ENCODE peak calls at places on chromosomes 16 and 17, in nine cellular contexts. One of them, this sample, is unnamed.

GRCh38 chr17:59756236-59756818 is 48.9 kb downstream of the VMP1 start:
- DNase-seq in suprapubic skin: no peak
- DNase-seq in SK-N-SH: no peak
- DNase-seq in A549: peak; percentile 69
- DNase-seq in ovary: no peak
- DNase-seq in sigmoid colon: no peak
- DNase-seq in H1: no peak
- DNase-seq in tibial nerve: no peak
- DNase-seq in transverse colon: no peak
- DNase-seq in this sample: no peak

GRCh38 chr16:735982-736453 is 4.8 kb downstream of the CIAO3 start:
- DNase-seq in suprapubic skin: no peak
- DNase-seq in SK-N-SH: no peak
- DNase-seq in A549: no peak
- DNase-seq in ovary: no peak
- DNase-seq in sigmoid colon: no peak
- DNase-seq in H1: no peak
- DNase-seq in tibial nerve: no peak
- DNase-seq in transverse colon: no peak
- DNase-seq in this sample: no peak

GRCh38 chr17:74603032-74603635 is 11.1 kb upstream of the CD300LD start:
- DNase-seq in suprapubic skin: no peak
- DNase-seq in SK-N-SH: no peak
- DNase-seq in A549: no peak
- DNase-seq in ovary: no peak
- DNase-seq in sigmoid colon: no peak
- DNase-seq in H1: no peak
- DNase-seq in tibial nerve: no peak
- DNase-seq in transverse colon: no peak
- DNase-seq in this sample: no peak

GRCh38 chr16:48426244-48427135 is 41.3 kb upstream of the SIAH1 start:
- DNase-seq in suprapubic skin: no peak
- DNase-seq in SK-N-SH: no peak
- DNase-seq in A549: no peak
- DNase-seq in ovary: no peak
- DNase-seq in sigmoid colon: no peak
- DNase-seq in H1: no peak
- DNase-seq in tibial nerve: no peak
- DNase-seq in transverse colon: no peak
- DNase-seq in this sample: no peak

GRCh38 chr17:15907290-15907689 is 37.6 kb upstream of the ADORA2B start:
- DNase-seq in suprapubic skin: no peak
- DNase-seq in SK-N-SH: no peak
- DNase-seq in A549: no peak
- DNase-seq in ovary: no peak
- DNase-seq in sigmoid colon: no peak
- DNase-seq in H1: no peak
- DNase-seq in tibial nerve: no peak
- DNase-seq in transverse colon: no peak
- DNase-seq in this sample: no peak

GRCh38 chr17:58319181-58320162 is 9.1 kb downstream of the TSPOAP1 start:
- DNase-seq in suprapubic skin: peak; percentile 53
- DNase-seq in SK-N-SH: no peak
- DNase-seq in A549: no peak
- DNase-seq in ovary: no peak
- DNase-seq in sigmoid colon: peak; percentile 62
- DNase-seq in H1: no peak
- DNase-seq in tibial nerve: no peak
- DNase-seq in transverse colon: no peak
- DNase-seq in this sample: no peak

GRCh38 chr16:67884684-67885083 is at the start of gene NRN1L:
- DNase-seq in suprapubic skin: peak; percentile 91
- DNase-seq in SK-N-SH: peak; percentile 99
- DNase-seq in A549: no peak
- DNase-seq in ovary: peak; percentile 96
- DNase-seq in sigmoid colon: peak; percentile 98
- DNase-seq in H1: peak; percentile 94
- DNase-seq in tibial nerve: peak; percentile 86
- DNase-seq in transverse colon: peak; percentile 83
- DNase-seq in this sample: peak; percentile 89

GRCh38 chr16:12625716-12626115 is 178.0 kb downstream of the CPPED1 start:
- DNase-seq in suprapubic skin: no peak
- DNase-seq in SK-N-SH: no peak
- DNase-seq in A549: no peak
- DNase-seq in ovary: no peak
- DNase-seq in sigmoid colon: no peak
- DNase-seq in H1: no peak
- DNase-seq in tibial nerve: no peak
- DNase-seq in transverse colon: no peak
- DNase-seq in this sample: no peak

GRCh38 chr16:50821586-50821985 is 79.7 kb downstream of the CYLD start:
- DNase-seq in suprapubic skin: no peak
- DNase-seq in SK-N-SH: no peak
- DNase-seq in A549: no peak
- DNase-seq in ovary: no peak
- DNase-seq in sigmoid colon: no peak
- DNase-seq in H1: peak; percentile 28
- DNase-seq in tibial nerve: no peak
- DNase-seq in transverse colon: no peak
- DNase-seq in this sample: no peak

GRCh38 chr17:41741709-41742108 is 7.3 kb upstream of the HAP1 start:
- DNase-seq in suprapubic skin: no peak
- DNase-seq in SK-N-SH: no peak
- DNase-seq in A549: no peak
- DNase-seq in ovary: no peak
- DNase-seq in sigmoid colon: no peak
- DNase-seq in H1: no peak
- DNase-seq in tibial nerve: no peak
- DNase-seq in transverse colon: no peak
- DNase-seq in this sample: no peak

GRCh38 chr16:63913278-63913677 is 1208.6 kb downstream of the CDH11 start:
- DNase-seq in suprapubic skin: no peak
- DNase-seq in SK-N-SH: no peak
- DNase-seq in A549: no peak
- DNase-seq in ovary: no peak
- DNase-seq in sigmoid colon: no peak
- DNase-seq in H1: no peak
- DNase-seq in tibial nerve: no peak
- DNase-seq in transverse colon: no peak
- DNase-seq in this sample: no peak

GRCh38 chr16:52964290-52964689 is 88.4 kb downstream of the CHD9NB start:
- DNase-seq in suprapubic skin: no peak
- DNase-seq in SK-N-SH: no peak
- DNase-seq in A549: no peak
- DNase-seq in ovary: no peak
- DNase-seq in sigmoid colon: no peak
- DNase-seq in H1: no peak
- DNase-seq in tibial nerve: no peak
- DNase-seq in transverse colon: no peak
- DNase-seq in this sample: no peak

GRCh38 chr16:8907096-8907495 is 24.9 kb downstream of the LITAFD start:
- DNase-seq in suprapubic skin: no peak
- DNase-seq in SK-N-SH: no peak
- DNase-seq in A549: no peak
- DNase-seq in ovary: no peak
- DNase-seq in sigmoid colon: no peak
- DNase-seq in H1: no peak
- DNase-seq in tibial nerve: no peak
- DNase-seq in transverse colon: no peak
- DNase-seq in this sample: no peak

GRCh38 chr16:914453-914852 is 56.3 kb downstream of the LMF1 start:
- DNase-seq in suprapubic skin: no peak
- DNase-seq in SK-N-SH: no peak
- DNase-seq in A549: no peak
- DNase-seq in ovary: no peak
- DNase-seq in sigmoid colon: no peak
- DNase-seq in H1: no peak
- DNase-seq in tibial nerve: no peak
- DNase-seq in transverse colon: no peak
- DNase-seq in this sample: no peak

DNA sequence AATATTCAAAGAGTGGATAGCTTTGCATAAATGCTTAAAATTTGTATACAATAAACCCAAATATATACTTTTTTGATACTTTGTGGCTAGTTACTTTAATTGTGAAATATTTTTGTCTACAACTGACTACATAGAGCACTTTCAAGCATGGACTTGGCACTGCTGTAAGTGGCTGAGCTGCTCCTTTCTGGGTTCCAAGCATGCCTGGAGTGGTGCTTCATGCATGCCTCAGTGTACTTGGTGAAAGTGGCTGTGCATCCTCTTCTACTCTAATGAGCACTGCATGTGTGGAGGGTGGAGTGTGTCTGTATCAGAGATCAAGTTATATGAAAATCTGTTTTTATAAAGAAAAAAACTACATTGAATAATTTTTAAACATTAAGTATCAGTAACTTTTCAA is 94.1 kb downstream of the OMG start:
- DNase-seq in suprapubic skin: no peak
- DNase-seq in SK-N-SH: no peak
- DNase-seq in A549: no peak
- DNase-seq in ovary: no peak
- DNase-seq in sigmoid colon: no peak
- DNase-seq in H1: no peak
- DNase-seq in tibial nerve: no peak
- DNase-seq in transverse colon: no peak
- DNase-seq in this sample: no peak
- TF ChIP-seq EP300 in suprapubic skin: no peak
- TF ChIP-seq EP300 in SK-N-SH: no peak
- TF ChIP-seq EP300 in A549: no peak
- TF ChIP-seq EP300 in ovary: no peak
- TF ChIP-seq EP300 in sigmoid colon: no peak
- TF ChIP-seq EP300 in H1: no peak
- TF ChIP-seq EP300 in tibial nerve: no peak
- TF ChIP-seq EP300 in transverse colon: no peak
- TF ChIP-seq EP300 in this sample: no peak

DNA sequence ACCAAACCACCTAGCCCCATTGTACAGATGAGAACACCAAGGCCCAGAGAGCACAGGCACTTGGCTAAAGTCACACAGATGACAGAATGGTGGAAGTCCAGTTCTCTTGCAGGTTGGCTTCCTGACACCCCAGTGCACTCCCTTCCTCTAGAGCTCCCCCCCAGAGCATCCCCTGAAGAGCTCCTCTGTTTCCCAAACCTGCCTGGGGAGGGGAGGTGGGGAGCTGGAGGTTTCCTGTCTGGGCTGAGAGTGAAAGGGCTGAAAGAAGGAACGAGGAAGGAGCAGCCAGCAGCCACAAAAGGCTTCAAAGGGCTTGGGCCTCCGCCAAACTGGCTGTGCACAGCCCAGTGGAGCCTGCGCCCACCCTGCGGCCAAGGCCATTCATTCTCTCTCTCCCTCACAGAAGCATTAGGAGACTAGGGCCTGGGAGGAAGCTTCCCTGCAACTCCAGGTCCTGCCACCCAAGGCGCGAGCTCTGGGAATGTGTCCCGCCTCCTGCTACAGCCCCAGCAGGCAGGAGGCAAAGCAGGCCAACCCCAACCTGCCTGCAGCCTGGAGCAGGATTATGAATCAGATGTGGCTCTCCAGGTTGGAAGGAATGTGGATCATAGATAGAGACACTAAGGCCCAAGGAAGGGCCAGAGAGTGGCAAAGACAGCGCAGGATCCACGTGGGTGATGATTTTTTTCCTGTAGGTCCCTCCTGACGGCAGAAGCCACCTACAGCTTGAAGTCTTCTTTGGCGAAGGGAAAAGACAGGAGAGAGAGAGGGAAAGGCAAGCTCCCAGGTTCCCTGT is 913 bp downstream of the SLC13A5 start:
- DNase-seq in suprapubic skin: no peak
- DNase-seq in SK-N-SH: peak; percentile 11
- DNase-seq in A549: no peak
- DNase-seq in ovary: peak; percentile 58
- DNase-seq in sigmoid colon: no peak
- DNase-seq in H1: peak; percentile 71
- DNase-seq in tibial nerve: no peak
- DNase-seq in transverse colon: no peak
- DNase-seq in this sample: no peak
- TF ChIP-seq EP300 in suprapubic skin: no peak
- TF ChIP-seq EP300 in SK-N-SH: no peak
- TF ChIP-seq EP300 in A549: no peak
- TF ChIP-seq EP300 in ovary: no peak
- TF ChIP-seq EP300 in sigmoid colon: no peak
- TF ChIP-seq EP300 in H1: no peak
- TF ChIP-seq EP300 in tibial nerve: no peak
- TF ChIP-seq EP300 in transverse colon: no peak
- TF ChIP-seq EP300 in this sample: no peak

DNA sequence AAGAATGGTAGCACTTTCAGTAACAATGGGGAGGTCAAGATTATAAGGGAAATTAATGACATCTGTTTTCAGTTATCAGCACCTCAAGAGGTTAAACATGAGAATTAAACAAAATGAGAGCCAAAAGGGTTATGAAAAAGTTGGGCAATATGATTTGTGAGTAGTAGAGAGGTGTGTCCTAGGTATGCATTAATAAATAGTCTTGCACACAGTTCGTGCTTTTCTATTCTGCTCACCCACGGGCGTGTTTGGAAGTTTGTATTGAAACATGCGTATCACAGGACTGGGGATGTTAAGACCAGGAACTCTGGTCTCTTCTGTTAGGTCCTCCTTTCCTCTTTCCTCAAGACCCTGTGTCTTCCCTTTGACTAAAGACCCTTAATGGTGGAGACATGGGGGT is 6.0 kb downstream of the BPTF start:
- DNase-seq in suprapubic skin: no peak
- DNase-seq in SK-N-SH: no peak
- DNase-seq in A549: no peak
- DNase-seq in ovary: no peak
- DNase-seq in sigmoid colon: no peak
- DNase-seq in H1: no peak
- DNase-seq in tibial nerve: no peak
- DNase-seq in transverse colon: no peak
- DNase-seq in this sample: no peak
- TF ChIP-seq EP300 in suprapubic skin: no peak
- TF ChIP-seq EP300 in SK-N-SH: no peak
- TF ChIP-seq EP300 in A549: no peak
- TF ChIP-seq EP300 in ovary: no peak
- TF ChIP-seq EP300 in sigmoid colon: no peak
- TF ChIP-seq EP300 in H1: no peak
- TF ChIP-seq EP300 in tibial nerve: no peak
- TF ChIP-seq EP300 in transverse colon: no peak
- TF ChIP-seq EP300 in this sample: no peak

DNA sequence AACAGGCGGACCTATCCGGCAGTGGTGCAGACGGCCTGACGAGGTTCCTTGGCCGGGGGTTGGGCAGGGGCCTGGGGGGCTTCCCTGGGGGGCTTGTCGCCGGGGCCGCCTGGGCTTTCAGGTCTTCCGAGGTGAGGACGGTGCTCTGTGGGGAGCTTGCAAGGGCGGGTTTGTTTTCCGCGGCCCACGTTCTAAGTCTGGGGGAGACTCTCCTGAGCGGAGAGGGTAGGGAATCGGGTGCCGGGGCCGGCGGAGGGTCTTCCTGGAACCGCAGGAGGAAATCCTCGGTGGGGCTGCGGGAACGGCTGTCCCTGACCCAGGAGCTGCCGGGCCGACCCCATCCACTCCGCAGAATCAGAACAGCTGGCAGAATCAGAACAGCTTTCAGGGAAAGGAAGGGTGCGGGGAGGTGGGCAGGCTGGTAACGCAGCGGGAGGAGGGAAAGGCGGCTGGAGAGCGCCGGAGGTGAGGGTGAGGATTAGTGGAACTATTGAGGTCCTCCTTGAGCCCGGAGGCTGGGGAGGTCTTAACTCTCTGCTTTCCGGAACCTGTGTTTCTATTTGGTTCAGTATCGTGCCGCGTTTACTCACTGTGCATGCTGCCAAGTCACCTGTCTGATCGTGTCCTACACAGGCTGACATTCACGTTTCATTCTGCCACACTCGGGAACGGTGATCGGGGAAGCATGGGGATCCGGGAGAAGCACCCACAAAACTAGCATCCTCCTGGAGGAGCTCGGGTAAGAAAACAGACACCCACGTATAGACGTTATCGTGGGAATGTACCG is 28.9 kb downstream of the CPSF4L start:
- DNase-seq in suprapubic skin: peak; percentile 77
- DNase-seq in SK-N-SH: no peak
- DNase-seq in A549: peak; percentile 55
- DNase-seq in ovary: no peak
- DNase-seq in sigmoid colon: peak; percentile 70
- DNase-seq in H1: no peak
- DNase-seq in tibial nerve: no peak
- DNase-seq in transverse colon: peak; percentile 48
- DNase-seq in this sample: peak; percentile 54
- TF ChIP-seq EP300 in suprapubic skin: no peak
- TF ChIP-seq EP300 in SK-N-SH: no peak
- TF ChIP-seq EP300 in A549: no peak
- TF ChIP-seq EP300 in ovary: no peak
- TF ChIP-seq EP300 in sigmoid colon: no peak
- TF ChIP-seq EP300 in H1: no peak
- TF ChIP-seq EP300 in tibial nerve: no peak
- TF ChIP-seq EP300 in transverse colon: no peak
- TF ChIP-seq EP300 in this sample: no peak